ENCODE peak calls at places on chromosomes 3 and 15, in nine cellular contexts. N is cardiac muscle cell, Q is coronary artery, P is body of pancreas, C is pancreas, R is thoracic aorta, E is GM12865, I is choroid plexus epithelial cell, F is IMR-90. J is an unnamed sample.

GRCh38 chr15:68431792-68432401 is at the start of gene ITGA11:
- DNase-seq in F (peak), R (peak), C (peak), N (peak), Q (peak), P (peak), E (peak), I (peak), J (peak)

GRCh38 chr3:23662079-23662617 is 143.6 kb upstream of the UBE2E1 start:
- DNase-seq in F (peak), C (no peak), N (no peak), P (no peak), E (peak), R (no peak), I (peak), Q (no peak), J (no peak)

GRCh38 chr15:47484119-47484518 is 233.2 kb upstream of the SEMA6D start:
- DNase-seq in P (no peak), I (peak), C (no peak), N (no peak), R (no peak), F (peak), E (no peak), Q (no peak), J (no peak)

GRCh38 chr15:47888721-47889120 is 171.4 kb downstream of the SEMA6D start:
- DNase-seq in Q (no peak), R (no peak), F (no peak), P (no peak), E (no peak), N (no peak), I (no peak), C (no peak), J (no peak)

GRCh38 chr3:184776916-184777315 is 35.0 kb upstream of the VPS8 start:
- DNase-seq in E (no peak), R (no peak), Q (no peak), F (no peak), N (no peak), P (no peak), I (no peak), C (no peak), J (no peak)

GRCh38 chr3:15300318-15301078 is 31.9 kb downstream of the SH3BP5 start:
- DNase-seq in R (peak), P (peak), I (peak), E (no peak), Q (no peak), C (no peak), N (no peak), F (peak), J (peak)

GRCh38 chr3:35724106-35724505 is 84.8 kb downstream of the ARPP21 start:
- DNase-seq in F (no peak), E (no peak), C (no peak), R (no peak), Q (no peak), P (no peak), N (no peak), I (no peak), J (no peak)

GRCh38 chr15:99731336-99732267 is 1.6 kb downstream of the LYSMD4 start:
- DNase-seq in P (peak), I (peak), C (no peak), Q (no peak), F (no peak), N (no peak), R (no peak), E (no peak), J (peak)

GRCh38 chr15:65373163-65373651 is 4.6 kb downstream of the IGDCC3 start:
- DNase-seq in I (no peak), N (no peak), R (no peak), C (no peak), E (no peak), Q (no peak), P (no peak), F (no peak), J (no peak)

GRCh38 chr15:32833323-32833944 is 115.6 kb downstream of the GREM1 start:
- DNase-seq in E (peak), I (no peak), C (no peak), Q (no peak), R (no peak), F (peak), P (no peak), N (no peak), J (no peak)

GRCh38 chr3:42224178-42224577 is 41.8 kb downstream of the CCK start:
- DNase-seq in C (no peak), I (peak), E (no peak), P (no peak), R (no peak), Q (no peak), F (no peak), N (no peak), J (no peak)

GRCh38 chr3:42224658-42225421 is 41.1 kb downstream of the CCK start:
- DNase-seq in P (no peak), C (no peak), N (no peak), Q (no peak), I (peak), E (no peak), F (peak), R (no peak), J (no peak)

GRCh38 chr3:42222942-42223693 is 42.9 kb downstream of the CCK start:
- DNase-seq in I (no peak), P (no peak), R (no peak), N (no peak), F (no peak), E (no peak), Q (no peak), C (no peak), J (no peak)

GRCh38 chr3:42226470-42227425 is 39.2 kb downstream of the CCK start:
- DNase-seq in E (no peak), P (no peak), F (no peak), C (no peak), R (no peak), Q (no peak), N (no peak), I (no peak), J (peak)

DNA sequence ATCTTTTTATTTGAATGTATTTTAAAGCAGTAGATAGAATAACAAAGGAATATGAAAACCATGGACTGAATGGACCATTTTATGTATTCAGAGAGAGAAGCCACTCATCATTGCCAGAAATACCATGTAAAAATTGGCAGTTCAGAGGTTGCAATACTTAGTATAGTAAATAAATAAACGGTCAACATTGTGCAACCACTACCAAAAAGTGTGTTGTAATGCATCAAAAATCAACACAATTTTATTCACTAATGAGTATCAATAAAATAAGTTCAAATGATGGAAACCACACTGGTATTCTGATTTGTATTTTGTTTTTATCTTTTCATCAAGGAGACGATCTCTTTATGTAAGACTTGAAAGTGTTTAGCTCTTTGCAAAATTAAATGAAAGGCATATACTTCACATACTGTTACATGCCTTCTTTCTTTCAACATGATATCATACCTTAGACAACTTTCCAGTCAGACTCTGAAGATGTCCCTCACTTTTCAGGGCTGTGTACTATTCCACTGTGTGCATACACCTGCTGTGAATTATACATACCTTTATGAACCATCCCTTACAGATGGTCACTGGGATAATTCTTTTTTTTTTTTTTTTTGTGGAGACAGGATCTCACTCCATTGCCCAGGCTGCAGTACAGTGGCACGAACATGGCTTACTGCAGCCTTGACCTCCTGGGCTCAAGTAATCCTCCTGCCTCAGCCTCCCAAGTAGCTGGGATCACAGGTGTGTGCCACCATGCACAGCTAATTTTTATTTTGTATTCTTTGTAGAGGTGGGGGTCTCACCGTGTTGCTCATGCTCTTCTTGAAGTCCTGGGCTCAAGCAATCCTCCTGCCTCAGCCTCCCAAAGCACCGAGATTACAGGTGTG is 40.3 kb downstream of the CCK start:
- DNase-seq in I (no peak), F (no peak), N (no peak), P (no peak), R (no peak), E (no peak), C (no peak), Q (no peak), J (no peak)
- TF ChIP-seq CTCF in I (no peak), F (no peak), N (no peak), P (no peak), R (no peak), E (no peak), C (no peak), Q (no peak), J (no peak)

GRCh38 chr3:27943106-27943505 is 221.0 kb upstream of the EOMES start:
- DNase-seq in F (no peak), N (peak), I (peak), C (no peak), E (peak), R (no peak), P (peak), Q (no peak), J (no peak)
- TF ChIP-seq CTCF in F (peak), N (peak), I (peak), C (no peak), E (no peak), R (peak), P (peak), Q (no peak), J (no peak)

GRCh38 chr15:25989327-25989726 is 126.2 kb upstream of the ATP10A start:
- DNase-seq in F (no peak), C (no peak), Q (no peak), N (no peak), E (no peak), R (no peak), P (no peak), I (no peak), J (peak)
- TF ChIP-seq CTCF in F (no peak), C (no peak), Q (no peak), N (no peak), E (no peak), R (no peak), P (no peak), I (no peak), J (no peak)

DNA sequence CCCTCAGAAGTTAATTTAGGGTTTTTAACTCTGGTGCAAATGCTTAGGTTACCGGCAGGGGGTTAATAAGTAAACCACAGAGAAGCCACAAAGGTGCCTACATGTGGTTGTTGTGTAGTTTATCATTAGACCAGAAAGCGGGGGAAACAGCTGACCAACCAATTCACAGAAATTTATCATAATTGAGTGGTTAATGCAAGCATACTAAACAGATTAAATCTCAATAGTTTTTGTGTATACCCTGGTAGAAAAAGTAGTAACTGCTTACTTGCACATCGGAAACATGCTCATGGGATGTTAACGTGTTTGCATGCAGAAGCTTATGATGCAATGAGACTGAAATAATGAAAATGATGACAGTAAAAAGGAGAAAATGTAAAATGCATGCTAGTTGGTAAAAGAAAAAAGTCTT is 316.0 kb downstream of the PTPRG start:
- DNase-seq in E (peak), C (no peak), R (no peak), Q (no peak), P (no peak), N (no peak), F (no peak), I (peak), J (no peak)
- TF ChIP-seq CTCF in E (no peak), C (peak), R (no peak), Q (no peak), P (peak), N (peak), F (no peak), I (peak), J (no peak)

GRCh38 chr3:49566312-49566711 is 12.0 kb downstream of the BSN start:
- DNase-seq in F (no peak), I (peak), E (peak), C (no peak), R (no peak), P (no peak), N (no peak), Q (no peak), J (no peak)
- TF ChIP-seq CTCF in F (peak), I (peak), E (peak), C (no peak), R (no peak), P (no peak), N (peak), Q (no peak), J (no peak)

GRCh38 chr15:70566989-70567388 is 196.4 kb downstream of the UACA start:
- DNase-seq in I (no peak), N (no peak), R (no peak), F (no peak), C (no peak), Q (peak), E (no peak), P (no peak), J (no peak)

GRCh38 chr15:70566047-70566835 is 197.1 kb downstream of the UACA start:
- DNase-seq in E (no peak), F (no peak), P (no peak), N (peak), Q (peak), C (no peak), I (peak), R (no peak), J (no peak)

GRCh38 chr15:70569718-70570231 is 193.6 kb downstream of the UACA start:
- DNase-seq in N (no peak), I (peak), R (no peak), F (peak), Q (peak), E (no peak), P (no peak), C (no peak), J (no peak)

GRCh38 chr15:70573121-70573850 is 190.1 kb downstream of the UACA start:
- DNase-seq in I (no peak), F (no peak), N (no peak), Q (peak), C (no peak), E (no peak), P (no peak), R (no peak), J (no peak)

DNA sequence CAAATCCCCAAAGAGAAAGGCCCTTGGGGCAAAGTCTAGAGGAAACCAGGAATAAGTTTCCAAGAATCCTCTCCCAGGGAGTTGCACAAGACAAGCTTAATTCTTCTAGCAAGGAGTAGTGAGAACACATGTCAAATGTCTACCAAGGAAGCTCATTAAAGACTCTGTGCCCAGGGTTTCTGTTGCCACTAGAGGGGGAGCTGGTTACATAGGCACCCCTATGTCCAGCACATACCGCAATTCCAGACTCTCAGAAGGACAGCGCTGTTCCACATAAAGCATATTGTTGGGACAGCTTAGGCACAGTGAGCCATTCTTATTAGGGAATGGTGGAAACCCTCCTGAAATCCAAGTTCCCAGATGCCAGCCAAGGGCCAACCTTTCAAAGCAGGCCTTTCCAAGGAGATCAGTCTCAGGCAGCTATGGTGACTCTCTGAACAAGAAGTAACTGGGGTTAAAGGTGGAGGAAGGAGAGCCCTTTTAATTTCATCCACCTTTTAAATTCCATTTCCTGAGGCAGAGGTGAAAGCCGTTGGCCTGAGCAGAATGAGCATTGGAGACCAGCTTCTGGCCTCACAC is 194.1 kb downstream of the UACA start:
- DNase-seq in R (no peak), E (peak), I (peak), N (peak), F (peak), Q (peak), P (peak), C (no peak), J (no peak)
- TF ChIP-seq CTCF in R (peak), E (peak), I (peak), N (peak), F (peak), Q (peak), P (peak), C (peak), J (no peak)

GRCh38 chr3:153704115-153704514 is 417.1 kb upstream of the ARHGEF26 start:
- DNase-seq in C (no peak), N (no peak), F (no peak), E (no peak), R (no peak), P (no peak), Q (no peak), I (no peak), J (no peak)
- TF ChIP-seq CTCF in C (no peak), N (no peak), F (no peak), E (no peak), R (no peak), P (no peak), Q (no peak), I (no peak), J (no peak)

GRCh38 chr15:76647612-76648011 is 257.5 kb downstream of the SCAPER start:
- DNase-seq in N (no peak), R (no peak), I (no peak), F (no peak), C (no peak), E (no peak), Q (no peak), P (no peak), J (no peak)

GRCh38 chr15:76642671-76643070 is 262.5 kb downstream of the SCAPER start:
- DNase-seq in E (peak), P (no peak), F (no peak), C (no peak), Q (no peak), R (no peak), I (no peak), N (no peak), J (no peak)
- TF ChIP-seq CTCF in E (peak), P (no peak), F (peak), C (no peak), Q (no peak), R (no peak), I (no peak), N (peak), J (peak)

GRCh38 chr3:102536479-102536878 is 101.7 kb downstream of the ZPLD1 start:
- DNase-seq in N (peak), E (peak), Q (no peak), I (peak), F (peak), P (peak), R (no peak), C (no peak), J (no peak)
- TF ChIP-seq CTCF in N (peak), E (peak), Q (no peak), I (peak), F (peak), P (peak), R (peak), C (no peak), J (peak)

GRCh38 chr3:29156071-29156715 is 124.7 kb upstream of the RBMS3 start:
- DNase-seq in P (no peak), Q (no peak), E (no peak), R (no peak), F (peak), N (peak), C (no peak), I (no peak), J (no peak)

GRCh38 chr3:29153811-29154210 is 127.1 kb upstream of the RBMS3 start:
- DNase-seq in I (no peak), Q (no peak), C (no peak), E (peak), F (no peak), R (no peak), P (no peak), N (no peak), J (no peak)

DNA sequence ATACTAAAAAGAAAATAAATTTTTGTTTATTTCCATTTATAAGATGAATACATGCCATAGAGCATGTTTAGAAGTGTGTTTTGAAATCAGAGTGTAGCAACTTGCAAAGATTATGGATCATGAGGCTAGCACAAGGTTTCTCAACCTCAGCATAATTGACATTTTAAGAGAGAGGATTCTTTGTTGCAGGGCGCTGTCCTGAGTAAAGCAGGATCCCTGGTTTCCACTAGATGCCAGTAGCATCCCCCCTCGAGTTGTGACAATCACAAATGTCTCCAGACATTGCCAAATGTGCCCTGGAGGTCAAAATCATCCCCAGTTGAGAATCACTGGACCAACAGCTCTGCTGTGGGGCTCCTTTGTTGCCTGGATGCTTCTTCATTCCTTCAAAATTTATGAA is 128.5 kb upstream of the RBMS3 start:
- DNase-seq in F (no peak), P (no peak), E (no peak), I (peak), R (no peak), Q (no peak), C (no peak), N (no peak), J (no peak)
- TF ChIP-seq CTCF in F (no peak), P (no peak), E (no peak), I (peak), R (no peak), Q (no peak), C (no peak), N (no peak), J (no peak)